ENCODE peak calls at places on chromosomes 2 and 18, in six cellular contexts. U, K, V, R, T and W are unnamed samples.

GRCh38 chr2:120883607-120884405 is 148.1 kb downstream of the GLI2 start:
- DNase-seq in R (no peak), K (no peak), V (no peak), U (no peak), T (peak; percentile 35), W (peak; percentile 44)

GRCh38 chr18:23528580-23529472 is 25.5 kb downstream of the RMC1 start:
- DNase-seq in U (peak; percentile 26), R (no peak), V (peak; percentile 30), K (no peak), T (peak; percentile 76), W (peak; percentile 81)

GRCh38 chr2:30860003-30860402 is 52.8 kb upstream of the CAPN13 start:
- DNase-seq in R (no peak), V (no peak), U (no peak), T (no peak), K (no peak), W (no peak)

GRCh38 chr2:70161069-70161534 is 29.7 kb downstream of the C2orf42 start:
- DNase-seq in R (no peak), V (no peak), K (peak; percentile 54), T (no peak), U (no peak), W (no peak)

GRCh38 chr2:189574793-189575475 is 5.7 kb downstream of the SLC40A1 start:
- DNase-seq in U (no peak), R (peak; percentile 14), T (no peak), K (no peak), V (no peak), W (peak; percentile 47)

GRCh38 chr18:37586641-37587225 is 21.1 kb upstream of the CELF4 start:
- DNase-seq in V (no peak), U (no peak), K (no peak), R (no peak), T (no peak), W (no peak)

GRCh38 chr18:77858331-77858730 is 608.7 kb downstream of the GALR1 start:
- DNase-seq in T (no peak), R (no peak), V (no peak), K (no peak), U (no peak), W (no peak)

GRCh38 chr2:226635221-226635620 is 164.4 kb downstream of the IRS1 start:
- DNase-seq in R (no peak), U (no peak), T (no peak), K (no peak), V (no peak), W (no peak)

GRCh38 chr18:56853961-56854360 is 202.8 kb downstream of the WDR7 start:
- DNase-seq in V (no peak), T (no peak), K (no peak), U (no peak), R (no peak), W (no peak)

GRCh38 chr2:144703852-144704324 is 184.0 kb upstream of the ZEB2 start:
- DNase-seq in T (peak; percentile 14), R (peak; percentile 38), U (peak; percentile 61), K (peak; percentile 97), V (peak; percentile 57), W (no peak)

GRCh38 chr2:190843874-190844699 is 36.5 kb upstream of the GLS start:
- DNase-seq in R (no peak), V (no peak), U (peak; percentile 69), K (no peak), T (no peak), W (peak; percentile 80)

GRCh38 chr2:102144128-102144527 is 1.6 kb downstream of the IL1R1 start:
- DNase-seq in V (peak; percentile 78), K (no peak), U (no peak), T (no peak), R (peak; percentile 39), W (no peak)

GRCh38 chr2:6814869-6815268 is 50.8 kb downstream of the CMPK2 start:
- DNase-seq in K (no peak), V (no peak), U (no peak), R (no peak), T (no peak), W (no peak)

GRCh38 chr2:6812857-6813530 is 52.7 kb downstream of the CMPK2 start:
- DNase-seq in U (no peak), K (peak; percentile 30), T (no peak), V (no peak), R (no peak), W (no peak)

GRCh38 chr2:6810961-6811360 is 54.7 kb downstream of the CMPK2 start:
- DNase-seq in U (no peak), T (no peak), V (no peak), R (no peak), K (no peak), W (no peak)

GRCh38 chr2:6814312-6814711 is 51.4 kb downstream of the CMPK2 start:
- DNase-seq in R (no peak), T (no peak), U (no peak), K (peak; percentile 19), V (no peak), W (no peak)

GRCh38 chr2:6813573-6813972 is 52.1 kb downstream of the CMPK2 start:
- DNase-seq in U (no peak), V (no peak), R (no peak), K (no peak), T (no peak), W (no peak)
- H3K4me2 ChIP-seq in U (no peak overlapping the region), V (no peak overlapping the region), R (no peak overlapping the region), K (peak overlapping the region; percentile 65), T (no peak overlapping the region), W (no peak overlapping the region)

GRCh38 chr2:26048791-26049190 is 14.9 kb downstream of the RAB10 start:
- DNase-seq in V (no peak), T (no peak), K (no peak), R (no peak), U (no peak), W (peak; percentile 79)

GRCh38 chr2:26043862-26044736 is 10.2 kb downstream of the RAB10 start:
- DNase-seq in K (no peak), V (peak; percentile 48), T (no peak), R (peak; percentile 21), U (no peak), W (no peak)

GRCh38 chr2:26039603-26040367 is 5.9 kb downstream of the RAB10 start:
- DNase-seq in K (no peak), R (no peak), T (no peak), U (no peak), V (no peak), W (peak; percentile 73)

DNA sequence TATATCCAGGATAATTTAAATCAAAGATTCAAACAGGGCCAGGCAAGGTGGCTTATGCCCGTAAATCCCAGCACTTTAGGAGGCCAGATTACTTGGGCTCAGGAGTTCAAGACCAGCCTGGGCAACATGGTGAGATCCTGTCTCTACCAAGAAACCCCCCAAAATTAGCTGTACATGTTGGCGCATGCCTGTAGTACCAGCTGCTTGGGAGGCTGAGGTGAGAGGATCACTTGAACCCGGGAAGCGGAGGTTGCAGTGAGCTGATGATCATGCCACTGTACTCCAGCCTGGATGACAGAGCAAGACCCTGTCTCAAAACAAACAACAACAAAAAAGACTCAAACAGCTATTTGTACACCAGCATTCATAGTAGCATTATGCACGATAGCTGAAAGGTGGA is 9.2 kb downstream of the RAB10 start:
- DNase-seq in R (no peak), V (no peak), K (no peak), U (no peak), T (no peak), W (no peak)
- H3K4me2 ChIP-seq in R (no peak overlapping the region), V (no peak overlapping the region), K (no peak overlapping the region), U (no peak overlapping the region), T (peak overlapping the region; percentile 32), W (no peak overlapping the region)

GRCh38 chr2:222878284-222878876 is 17.5 kb downstream of the ACSL3 start:
- DNase-seq in U (no peak), K (no peak), T (no peak), R (no peak), V (no peak), W (no peak)
- H3K4me2 ChIP-seq in U (no peak overlapping the region), K (no peak overlapping the region), T (no peak overlapping the region), R (peak overlapping the region; percentile 15), V (no peak overlapping the region), W (no peak overlapping the region)

DNA sequence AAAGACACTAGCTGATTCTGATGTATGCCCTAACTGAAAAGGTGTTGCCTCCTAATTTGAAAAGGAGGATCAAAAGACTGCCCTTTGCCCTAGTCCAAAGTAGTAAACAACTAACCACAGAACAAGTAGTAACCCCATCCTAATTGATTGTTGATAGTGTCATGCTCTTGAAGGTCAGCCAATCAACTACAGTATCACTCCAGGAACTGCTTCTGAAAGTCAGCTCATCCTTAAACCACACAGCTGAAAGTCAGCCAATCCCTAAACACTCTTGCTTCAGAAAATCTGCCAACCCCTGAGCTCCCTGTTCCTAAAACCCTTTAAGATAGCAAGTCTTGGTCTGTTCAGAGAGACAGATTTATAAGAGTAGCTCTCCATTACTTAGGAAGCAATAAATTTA is 51.6 kb upstream of the CPO start:
- DNase-seq in R (no peak), T (no peak), U (no peak), K (no peak), V (no peak), W (no peak)
- H3K4me2 ChIP-seq in R (no peak overlapping the region), T (no peak overlapping the region), U (no peak overlapping the region), K (no peak overlapping the region), V (no peak overlapping the region), W (no peak overlapping the region)

GRCh38 chr2:156576005-156576404 is 139.8 kb downstream of the GPD2 start:
- DNase-seq in V (no peak), U (no peak), K (no peak), R (no peak), T (no peak), W (no peak)

GRCh38 chr2:156573710-156574109 is 137.5 kb downstream of the GPD2 start:
- DNase-seq in V (no peak), U (no peak), T (no peak), K (no peak), R (no peak), W (no peak)

DNA sequence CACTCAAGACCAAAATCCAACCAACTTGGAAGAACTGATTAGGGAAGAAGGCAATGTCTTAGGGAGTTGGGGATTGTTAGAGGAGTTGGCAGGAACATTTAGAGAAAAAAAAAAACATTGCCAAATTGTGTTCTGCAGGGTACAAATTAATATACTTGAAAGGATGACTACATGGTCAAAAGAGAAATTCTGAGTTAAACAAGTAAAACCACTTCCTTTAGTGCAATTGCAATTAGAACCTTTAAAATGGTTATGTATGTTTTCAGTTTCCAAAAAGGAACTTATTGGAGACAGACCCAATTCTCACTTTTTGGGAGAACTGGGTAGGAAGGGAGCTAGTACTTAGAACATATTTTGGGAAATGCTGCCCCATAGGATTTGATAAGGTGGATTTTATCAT is 137.9 kb downstream of the GPD2 start:
- DNase-seq in U (no peak), K (no peak), T (no peak), R (no peak), V (no peak), W (no peak)
- H3K4me2 ChIP-seq in U (no peak overlapping the region), K (no peak overlapping the region), T (no peak overlapping the region), R (no peak overlapping the region), V (no peak overlapping the region), W (no peak overlapping the region)

GRCh38 chr2:79009388-79009787 is 16.1 kb upstream of the REG3G start:
- DNase-seq in T (no peak), K (peak; percentile 35), V (no peak), U (no peak), R (no peak), W (no peak)
- H3K4me2 ChIP-seq in T (no peak overlapping the region), K (peak overlapping the region; percentile 63), V (no peak overlapping the region), U (no peak overlapping the region), R (no peak overlapping the region), W (no peak overlapping the region)